ENCODE peak calls at places on chromosome 4, in seven cellular contexts. F is body of pancreas, Q is cardiac fibroblast, X is astrocyte of the spinal cord, S is BE2C, E is brain microvascular endothelial cell, A is pancreas. D is an unnamed sample.

GRCh38 chr4:167210166-167210565 is 24.1 kb downstream of the SPOCK3 start:
- DNase-seq in F (no peak), Q (no peak), X (no peak), S (no peak), E (no peak), A (no peak), D (no peak)

GRCh38 chr4:113436360-113436759 is 325.2 kb downstream of the CAMK2D start:
- DNase-seq in F (no peak), Q (peak; percentile 91), X (peak; percentile 87), S (no peak), E (peak; percentile 75), A (no peak), D (peak; percentile 66)

GRCh38 chr4:139745111-139745639 is 79.6 kb downstream of the MGST2 start:
- DNase-seq in F (no peak), Q (no peak), X (no peak), S (no peak), E (no peak), A (no peak), D (no peak)

GRCh38 chr4:179750374-179750773 is 2308.1 kb upstream of the AGA start:
- DNase-seq in F (no peak), Q (no peak), X (peak; percentile 42), S (peak; percentile 30), E (no peak), A (no peak), D (no peak)

GRCh38 chr4:77797239-77797638 is 21.9 kb downstream of the CNOT6L start:
- DNase-seq in F (no peak), Q (peak; percentile 56), X (no peak), S (no peak), E (no peak), A (no peak), D (peak; percentile 32)

GRCh38 chr4:15938182-15938581 is 358 bp downstream of the FGFBP1 start:
- DNase-seq in F (peak; percentile 43), Q (no peak), X (no peak), S (no peak), E (no peak), A (peak; percentile 52), D (no peak)

GRCh38 chr4:6466756-6467381 is 5.5 kb downstream of the PPP2R2C start:
- DNase-seq in F (no peak), Q (no peak), X (no peak), S (no peak), E (no peak), A (no peak), D (no peak)

GRCh38 chr4:30716158-30716557 is 4.0 kb upstream of the PCDH7 start:
- DNase-seq in F (no peak), Q (peak; percentile 51), X (peak; percentile 57), S (no peak), E (no peak), A (no peak), D (peak; percentile 80)

GRCh38 chr4:84493092-84493850 is 5.8 kb downstream of the NKX6-1 start:
- DNase-seq in F (peak; percentile 28), Q (peak; percentile 24), X (peak; percentile 37), S (peak; percentile 56), E (no peak), A (no peak), D (peak; percentile 25)

GRCh38 chr4:143294310-143294709 is 42.4 kb upstream of the GAB1 start:
- DNase-seq in F (peak; percentile 52), Q (no peak), X (no peak), S (peak; percentile 70), E (no peak), A (peak; percentile 41), D (peak; percentile 92)

GRCh38 chr4:151538963-151539362 is 130.0 kb downstream of the FHIP1A start:
- DNase-seq in F (no peak), Q (no peak), X (no peak), S (no peak), E (no peak), A (no peak), D (no peak)

GRCh38 chr4:3192827-3193226 is 56.1 kb upstream of the MSANTD1 start:
- DNase-seq in F (no peak), Q (no peak), X (no peak), S (no peak), E (no peak), A (no peak), D (no peak)

GRCh38 chr4:3786196-3786869 is 20.1 kb downstream of the ADRA2C start:
- DNase-seq in F (peak; percentile 79), Q (no peak), X (no peak), S (peak; percentile 82), E (no peak), A (peak; percentile 81), D (no peak)

GRCh38 chr4:82833696-82834313 is 35.2 kb upstream of the SCD5 start:
- DNase-seq in F (no peak), Q (peak; percentile 88), X (peak; percentile 89), S (no peak), E (peak; percentile 85), A (no peak), D (peak; percentile 83)

GRCh38 chr4:48360285-48360965 is 19.1 kb downstream of the SLAIN2 start:
- DNase-seq in F (no peak), Q (peak; percentile 80), X (peak; percentile 86), S (no peak), E (peak; percentile 85), A (no peak), D (peak; percentile 83)

GRCh38 chr4:155342142-155342541 is 34.6 kb downstream of the MAP9 start:
- DNase-seq in F (no peak), Q (peak; percentile 56), X (peak; percentile 58), S (no peak), E (peak; percentile 41), A (no peak), D (peak; percentile 10)

GRCh38 chr4:155207534-155208257 is 740 bp upstream of the NPY2R start:
- DNase-seq in F (no peak), Q (peak; percentile 16), X (peak; percentile 7), S (peak; percentile 77), E (no peak), A (no peak), D (peak; percentile 13)

GRCh38 chr4:153765836-153766235 is 6.0 kb upstream of the RNF175 start:
- DNase-seq in F (no peak), Q (no peak), X (no peak), S (peak; percentile 79), E (no peak), A (no peak), D (no peak)

GRCh38 chr4:95066011-95066410 is 308.3 kb downstream of the BMPR1B start:
- DNase-seq in F (no peak), Q (no peak), X (no peak), S (no peak), E (no peak), A (no peak), D (no peak)

GRCh38 chr4:140112576-140112975 is 41.4 kb downstream of the MAML3 start:
- DNase-seq in F (no peak), Q (no peak), X (no peak), S (no peak), E (no peak), A (no peak), D (peak; percentile 53)

GRCh38 chr4:42656986-42657792 is at the start of gene ATP8A1:
- DNase-seq in F (peak; percentile 91), Q (peak; percentile 72), X (peak; percentile 90), S (peak; percentile 96), E (peak; percentile 61), A (peak; percentile 93), D (peak; percentile 97)

GRCh38 chr4:79249879-79250503 is 75.9 kb downstream of the NAA11 start:
- DNase-seq in F (no peak), Q (no peak), X (no peak), S (no peak), E (no peak), A (no peak), D (no peak)

GRCh38 chr4:135365065-135365464 is 1163.5 kb upstream of the PABPC4L start:
- DNase-seq in F (no peak), Q (peak; percentile 46), X (peak; percentile 27), S (no peak), E (no peak), A (no peak), D (peak; percentile 63)

DNA sequence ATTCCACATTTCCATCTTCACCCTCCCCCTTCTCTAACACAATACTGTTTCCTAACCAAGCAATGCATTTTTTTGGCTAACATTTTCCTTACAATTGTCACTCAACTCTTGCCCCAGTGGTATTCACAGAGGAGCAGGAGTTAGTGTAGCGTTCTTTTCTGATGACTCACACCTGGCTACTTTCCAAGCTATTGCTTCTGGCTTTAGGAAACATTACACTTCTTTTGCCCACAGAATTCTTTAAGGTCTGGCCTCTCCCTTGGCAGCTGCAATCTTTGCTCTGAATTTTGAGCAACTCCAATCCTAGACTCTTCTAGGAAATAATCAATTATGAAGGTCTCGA is 27.5 kb upstream of the PDGFC start:
- DNase-seq in F (peak; percentile 79), Q (peak; percentile 100), X (peak; percentile 98), S (peak; percentile 10), E (peak; percentile 99), A (no peak), D (peak; percentile 98)
- H3K4me3 ChIP-seq in F (no peak overlapping the region), Q (no peak overlapping the region), X (no peak overlapping the region), S (no peak overlapping the region), E (no peak overlapping the region), A (no peak overlapping the region), D (no peak overlapping the region)

GRCh38 chr4:121155893-121156292 is 8.2 kb downstream of the TNIP3 start:
- DNase-seq in F (no peak), Q (peak; percentile 95), X (peak; percentile 82), S (no peak), E (peak; percentile 85), A (no peak), D (peak; percentile 87)
- H3K4me3 ChIP-seq in F (no peak overlapping the region), Q (no peak overlapping the region), X (peak overlapping the region; percentile 47), S (no peak overlapping the region), E (peak overlapping the region; percentile 52), A (no peak overlapping the region), D (peak overlapping the region; percentile 81)

DNA sequence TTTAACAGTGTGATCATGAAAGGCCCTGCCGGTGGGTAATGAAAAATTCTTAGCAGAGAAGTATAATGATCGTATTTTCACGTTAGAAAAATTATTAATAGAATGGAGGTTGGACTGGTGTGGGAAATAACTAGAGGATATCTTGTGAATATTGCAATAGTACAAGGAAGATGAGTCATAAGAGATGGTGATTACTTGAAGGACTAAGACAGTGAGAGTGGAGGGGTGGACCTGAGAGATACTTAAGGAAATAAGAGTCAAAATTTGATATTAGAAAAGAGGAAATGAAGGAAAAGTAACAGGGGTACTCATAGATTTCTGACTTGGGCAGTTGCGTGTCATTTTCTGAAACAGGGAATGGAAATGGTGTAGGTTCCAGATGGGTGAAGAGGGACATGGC is 1.8 kb upstream of the USP53 start:
- DNase-seq in F (no peak), Q (peak; percentile 69), X (peak; percentile 16), S (no peak), E (no peak), A (no peak), D (no peak)
- H3K4me3 ChIP-seq in F (no peak overlapping the region), Q (no peak overlapping the region), X (no peak overlapping the region), S (no peak overlapping the region), E (no peak overlapping the region), A (no peak overlapping the region), D (peak overlapping the region; percentile 90)

DNA sequence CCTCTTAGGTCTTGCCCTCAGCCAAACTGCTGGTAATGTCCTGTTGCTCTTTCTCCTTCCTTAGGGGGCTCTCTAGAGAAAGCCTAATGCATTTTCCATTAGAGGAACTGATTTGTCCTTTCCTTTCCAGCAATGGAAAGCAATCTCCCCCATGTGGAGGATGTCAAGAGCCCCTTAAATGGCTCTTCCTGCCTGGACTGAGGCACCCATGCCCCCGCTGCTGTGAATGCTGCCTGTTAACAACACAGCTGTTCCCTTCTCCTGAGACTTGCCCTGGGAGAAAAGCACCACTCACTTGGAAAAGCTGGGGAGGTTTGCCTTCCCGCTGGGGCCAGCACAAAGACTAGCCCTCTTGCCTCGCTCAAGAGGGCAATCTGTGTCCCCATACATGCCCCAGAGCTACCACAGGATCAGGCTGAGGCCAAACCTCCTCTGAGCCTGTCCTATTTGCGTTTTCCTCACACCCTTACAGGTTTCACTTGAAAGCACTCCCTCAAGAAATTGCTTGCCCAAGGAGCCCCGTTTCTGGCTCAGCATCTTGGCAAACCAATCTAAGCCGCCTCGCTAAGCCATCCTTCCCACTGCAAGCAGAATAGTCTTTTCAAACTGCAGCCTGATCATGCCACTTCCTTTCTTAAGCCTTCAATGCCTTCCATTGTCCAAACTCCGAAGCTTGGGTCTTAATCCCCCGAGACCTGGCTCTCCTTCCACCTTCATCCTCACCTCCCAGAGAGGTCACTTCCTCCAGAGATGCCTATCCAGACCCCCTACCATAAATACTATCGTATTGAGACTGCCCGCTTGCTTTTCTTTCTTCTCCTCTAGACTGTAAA is 23.2 kb upstream of the SMIM20 start:
- DNase-seq in F (no peak), Q (no peak), X (no peak), S (no peak), E (no peak), A (no peak), D (no peak)
- H3K4me3 ChIP-seq in F (no peak overlapping the region), Q (no peak overlapping the region), X (no peak overlapping the region), S (no peak overlapping the region), E (no peak overlapping the region), A (no peak overlapping the region), D (no peak overlapping the region)

D was measured in adipocyte.